ENCODE peak calls at places on chromosomes 13 and 19, in five cellular contexts. N is breast epithelium; Y is effector memory CD4-positive, alpha-beta T cell; H is uterus; L is CD4-positive, alpha-beta memory T cell. S is an unnamed sample.

GRCh38 chr19:14563989-14564650 is 7.7 kb downstream of the NDUFB7 start:
- DNase-seq in N (no peak), Y (peak; percentile 19), H (no peak), L (peak; percentile 32), S (peak; percentile 43)

GRCh38 chr13:32060319-32060924 is 28.8 kb downstream of the FRY start:
- DNase-seq in N (no peak), Y (no peak), H (no peak), L (no peak), S (no peak)

GRCh38 chr13:76711515-76712182 is 174.6 kb downstream of the KCTD12 start:
- DNase-seq in N (no peak), Y (no peak), H (peak; percentile 53), L (no peak), S (no peak)

GRCh38 chr19:2487780-2488330 is 11.9 kb downstream of the GADD45B start:
- DNase-seq in N (no peak), Y (no peak), H (no peak), L (no peak), S (no peak)

GRCh38 chr13:27274631-27275030 is 4.0 kb downstream of the RASL11A start:
- DNase-seq in N (no peak), Y (no peak), H (no peak), L (no peak), S (no peak)

GRCh38 chr13:77969299-77969698 is 50.7 kb upstream of the EDNRB start:
- DNase-seq in N (no peak), Y (no peak), H (no peak), L (no peak), S (no peak)

GRCh38 chr19:15866646-15867045 is 31.2 kb downstream of the CYP4F2 start:
- DNase-seq in N (no peak), Y (no peak), H (no peak), L (no peak), S (no peak)

GRCh38 chr19:19480688-19481087 is 34.7 kb downstream of the TSSK6 start:
- DNase-seq in N (no peak), Y (no peak), H (no peak), L (no peak), S (no peak)

GRCh38 chr19:54096642-54097106 is 3.9 kb downstream of the OSCAR start:
- DNase-seq in N (no peak), Y (no peak), H (no peak), L (peak; percentile 30), S (no peak)

GRCh38 chr13:37295573-37295972 is 190.1 kb upstream of the CSNK1A1L start:
- DNase-seq in N (no peak), Y (no peak), H (no peak), L (no peak), S (no peak)

GRCh38 chr19:29587518-29587986 is 18.5 kb upstream of the POP4 start:
- DNase-seq in N (peak; percentile 45), Y (peak; percentile 34), H (no peak), L (peak; percentile 38), S (no peak)

GRCh38 chr19:46191972-46192371 is 37.6 kb upstream of the IGFL1 start:
- DNase-seq in N (no peak), Y (no peak), H (no peak), L (no peak), S (no peak)

GRCh38 chr19:4144666-4145261 is 8.7 kb upstream of the CREB3L3 start:
- DNase-seq in N (no peak), Y (no peak), H (no peak), L (no peak), S (no peak)

GRCh38 chr19:49503582-49503962 is 7.3 kb downstream of the RPS11 start:
- DNase-seq in N (no peak), Y (no peak), H (no peak), L (no peak), S (no peak)

GRCh38 chr19:58366576-58367430 is 4.3 kb upstream of the ZNF497 start:
- DNase-seq in N (no peak), Y (no peak), H (no peak), L (no peak), S (no peak)

GRCh38 chr19:32346901-32347300 is 1.5 kb downstream of the ZNF507 start:
- DNase-seq in N (no peak), Y (no peak), H (no peak), L (no peak), S (no peak)

GRCh38 chr19:39327990-39328705 is 7.5 kb upstream of the LRFN1 start:
- DNase-seq in N (peak; percentile 90), Y (peak; percentile 63), H (peak; percentile 87), L (peak; percentile 77), S (peak; percentile 71)

GRCh38 chr13:61045197-61045596 is 370.5 kb downstream of the PCDH20 start:
- DNase-seq in N (no peak), Y (no peak), H (no peak), L (no peak), S (no peak)

GRCh38 chr13:57739089-57739488 is 107.5 kb downstream of the PCDH17 start:
- DNase-seq in N (no peak), Y (no peak), H (no peak), L (no peak), S (no peak)

GRCh38 chr19:52748336-52748950 is 13.6 kb upstream of the ZNF611 start:
- DNase-seq in N (no peak), Y (no peak), H (peak; percentile 38), L (peak; percentile 41), S (peak; percentile 30)

DNA sequence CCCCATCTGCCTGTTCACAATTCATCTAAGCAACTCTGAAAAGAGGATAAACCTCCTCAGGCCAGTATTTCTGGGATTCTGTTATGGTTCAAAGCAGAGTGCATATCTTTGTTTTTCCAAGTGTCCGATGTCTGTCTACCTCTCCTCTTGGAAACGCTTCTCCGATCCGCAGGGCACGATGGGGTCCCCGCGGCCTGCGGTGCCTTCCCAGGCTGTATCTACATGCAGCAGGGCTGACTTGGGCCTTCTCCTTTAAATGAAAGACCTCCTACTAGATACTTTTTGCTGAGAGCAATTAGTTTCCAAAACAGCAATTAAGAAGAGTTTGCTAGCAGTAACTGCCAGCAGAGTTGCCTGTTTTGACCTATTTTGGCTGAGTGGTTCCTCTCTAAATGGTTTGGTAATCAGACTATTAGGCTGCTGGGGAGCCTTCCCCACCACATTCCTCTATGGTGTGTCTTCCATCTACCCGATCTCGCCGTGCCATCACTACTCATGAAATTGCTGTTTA is 23.5 kb downstream of the COL4A2 start:
- DNase-seq in N (no peak), Y (no peak), H (no peak), L (no peak), S (no peak)
- H3K27ac ChIP-seq in N (peak overlapping the region; percentile 82), Y (no peak overlapping the region), H (peak overlapping the region; percentile 67), L (no peak overlapping the region), S (no peak overlapping the region)

GRCh38 chr13:112616586-112617381 is 28.8 kb upstream of the TUBGCP3 start:
- DNase-seq in N (no peak), Y (no peak), H (no peak), L (peak; percentile 5), S (no peak)
- H3K27me3 ChIP-seq in N (no peaks in the 10 kb centered on the region), Y (no peaks in the 10 kb centered on the region), H (no peaks in the 10 kb centered on the region), L (no peaks in the 10 kb centered on the region), S (no peaks in the 10 kb centered on the region)

DNA sequence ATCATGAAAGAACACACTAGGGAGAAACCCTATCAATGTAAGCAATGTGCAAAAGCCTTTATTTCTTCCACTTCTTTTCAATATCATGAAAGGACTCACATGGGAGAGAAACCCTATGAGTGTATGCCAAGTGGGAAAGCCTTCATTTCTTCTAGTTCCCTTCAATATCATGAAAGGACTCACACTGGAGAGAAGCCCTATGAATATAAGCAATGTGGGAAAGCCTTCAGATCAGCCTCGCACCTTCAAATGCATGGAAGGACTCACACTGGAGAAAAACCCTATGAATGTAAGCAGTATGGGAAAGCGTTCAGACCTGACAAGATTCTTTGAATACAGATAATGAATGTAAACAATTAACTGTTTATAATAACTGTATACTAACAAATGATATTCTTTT is 15.0 kb upstream of the ZNF439 start:
- DNase-seq in N (no peak), Y (no peak), H (no peak), L (no peak), S (no peak)
- H3K9me3 ChIP-seq in N (peaks cover 44% of the 10 kb centered on the region), Y (peaks cover 11% of the 10 kb centered on the region), H (peaks cover 41% of the 10 kb centered on the region), L (peaks cover 19% of the 10 kb centered on the region), S (peaks cover 62% of the 10 kb centered on the region)

GRCh38 chr19:5147971-5148793 is 179.3 kb downstream of the KDM4B start:
- DNase-seq in N (no peak), Y (no peak), H (no peak), L (no peak), S (peak; percentile 2)
- H3K27ac ChIP-seq in N (peak overlapping the region; percentile 38), Y (no peak overlapping the region), H (no peak overlapping the region), L (no peak overlapping the region), S (no peak overlapping the region)

GRCh38 chr19:17357078-17357666 is 19.8 kb downstream of the GTPBP3 start:
- DNase-seq in N (no peak), Y (no peak), H (no peak), L (no peak), S (no peak)

GRCh38 chr19:17365361-17365760 is 11.8 kb downstream of the PLVAP start:
- DNase-seq in N (no peak), Y (no peak), H (no peak), L (no peak), S (no peak)

GRCh38 chr19:17358395-17358794 is 18.7 kb downstream of the PLVAP start:
- DNase-seq in N (no peak), Y (no peak), H (peak; percentile 48), L (no peak), S (no peak)

GRCh38 chr19:17357724-17358123 is 19.4 kb downstream of the PLVAP start:
- DNase-seq in N (no peak), Y (no peak), H (no peak), L (no peak), S (no peak)

DNA sequence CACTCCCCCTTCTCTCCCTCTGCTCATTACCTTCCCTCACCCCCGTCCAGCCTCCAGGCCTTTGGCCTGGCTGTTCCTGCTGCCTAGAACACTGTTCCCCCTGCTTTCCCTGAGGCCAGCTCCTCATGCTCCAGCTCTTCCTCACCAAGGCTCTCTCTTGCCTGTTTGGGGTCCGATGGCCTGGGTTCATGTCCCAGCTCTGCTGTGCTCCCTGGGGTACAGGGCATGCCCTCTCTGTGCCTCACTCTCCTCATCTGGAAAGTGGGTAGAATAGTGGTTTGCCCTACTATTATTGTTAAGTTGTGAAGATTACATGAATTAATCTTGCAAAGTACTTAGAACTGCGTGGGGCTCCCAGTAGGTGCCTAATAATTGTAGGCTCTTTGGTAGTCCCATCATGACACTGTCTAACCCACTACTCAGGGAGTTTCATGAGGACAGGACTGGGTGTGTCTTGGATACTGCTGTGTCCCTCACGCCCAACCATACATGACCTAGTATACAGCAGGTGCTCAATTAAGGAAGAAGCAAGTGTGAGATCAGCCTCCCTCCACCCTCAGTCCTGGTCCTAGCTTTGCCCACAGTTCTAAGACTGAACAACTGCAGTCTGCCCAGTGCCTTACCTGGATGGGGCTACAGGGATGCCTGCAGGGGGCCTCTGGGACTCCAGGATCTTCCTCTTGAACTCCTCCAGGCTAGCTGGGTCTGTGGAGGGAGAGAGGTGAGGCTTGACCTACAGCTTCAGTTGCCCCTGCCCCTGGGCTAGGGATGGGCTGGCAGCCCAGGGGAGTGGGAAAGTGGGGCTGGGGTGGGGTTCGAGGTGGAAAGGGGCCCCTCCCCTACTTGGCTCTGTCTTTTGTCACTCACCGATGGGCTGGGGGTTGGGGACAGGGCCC is 17.0 kb downstream of the PLVAP start:
- DNase-seq in N (no peak), Y (no peak), H (no peak), L (no peak), S (no peak)
- H3K27me3 ChIP-seq in N (no peaks in the 10 kb centered on the region), Y (no peaks in the 10 kb centered on the region), H (no peaks in the 10 kb centered on the region), L (no peaks in the 10 kb centered on the region), S (no peaks in the 10 kb centered on the region)

S was measured in naive thymus-derived CD4-positive, alpha-beta T cell.